ENCODE peak calls at places on chromosomes 5 and 9, in nine cellular contexts. W is Peyer's patch, Z is aorta, C is adrenal gland, H is stomach, P is IMR-90, V is A673, J is uterus, Y is left ventricle myocardium inferior. U is an unnamed sample.
A peak's percentile ranks its signal among the peaks of the same experiment; 100 is the strongest.

GRCh38 chr9:116313638-116314037 is 160.0 kb downstream of the PAPPA start:
- DNase-seq in W (no peak), Z (no peak), C (no peak), H (no peak), P (no peak), V (no peak), J (no peak), Y (no peak), U (no peak)

GRCh38 chr9:137445930-137446431 is 4.8 kb upstream of the ENTPD8 start:
- DNase-seq in W (no peak), Z (peak; percentile 48), C (no peak), H (no peak), P (no peak), V (no peak), J (no peak), Y (no peak), U (peak; percentile 49)

GRCh38 chr5:165892383-165892782 is 2387.0 kb downstream of the MAT2B start:
- DNase-seq in W (no peak), Z (no peak), C (no peak), H (no peak), P (no peak), V (no peak), J (no peak), Y (no peak), U (no peak)

GRCh38 chr9:134158753-134159392 is 5.5 kb downstream of the RNU6ATAC start:
- DNase-seq in W (no peak), Z (no peak), C (no peak), H (no peak), P (no peak), V (no peak), J (no peak), Y (no peak), U (no peak)

GRCh38 chr9:113538646-113539430 is 75.3 kb downstream of the RGS3 start:
- DNase-seq in W (peak; percentile 24), Z (peak; percentile 34), C (no peak), H (no peak), P (no peak), V (no peak), J (no peak), Y (no peak), U (no peak)

GRCh38 chr9:34035656-34036055 is 13.0 kb downstream of the UBAP2 start:
- DNase-seq in W (no peak), Z (no peak), C (peak; percentile 6), H (no peak), P (no peak), V (no peak), J (no peak), Y (no peak), U (no peak)

GRCh38 chr5:2134543-2135299 is 252.0 kb upstream of the IRX4 start:
- DNase-seq in W (peak; percentile 26), Z (no peak), C (peak; percentile 72), H (no peak), P (no peak), V (no peak), J (no peak), Y (no peak), U (no peak)

GRCh38 chr5:177195307-177195952 is 61.9 kb downstream of the NSD1 start:
- DNase-seq in W (no peak), Z (no peak), C (peak; percentile 80), H (no peak), P (peak; percentile 11), V (no peak), J (no peak), Y (no peak), U (no peak)

GRCh38 chr5:145587308-145588071 is 247.7 kb downstream of the PRELID2 start:
- DNase-seq in W (no peak), Z (no peak), C (peak; percentile 55), H (no peak), P (peak; percentile 93), V (peak; percentile 23), J (no peak), Y (no peak), U (peak; percentile 38)

GRCh38 chr5:127820910-127821553 is 117.8 kb downstream of the CCDC192 start:
- DNase-seq in W (no peak), Z (no peak), C (no peak), H (no peak), P (peak; percentile 79), V (no peak), J (no peak), Y (no peak), U (no peak)

GRCh38 chr9:130629443-130630090 is 34.8 kb upstream of the PRDM12 start:
- DNase-seq in W (no peak), Z (peak; percentile 13), C (no peak), H (no peak), P (no peak), V (no peak), J (no peak), Y (no peak), U (no peak)

GRCh38 chr5:103487822-103488493 is 74.6 kb downstream of the NUDT12 start:
- DNase-seq in W (no peak), Z (no peak), C (no peak), H (no peak), P (no peak), V (no peak), J (no peak), Y (no peak), U (no peak)

GRCh38 chr5:103489293-103489692 is 73.3 kb downstream of the NUDT12 start:
- DNase-seq in W (no peak), Z (no peak), C (no peak), H (no peak), P (no peak), V (no peak), J (no peak), Y (no peak), U (no peak)

GRCh38 chr5:103490340-103490739 is 72.2 kb downstream of the NUDT12 start:
- DNase-seq in W (no peak), Z (no peak), C (no peak), H (no peak), P (no peak), V (no peak), J (no peak), Y (no peak), U (no peak)

DNA sequence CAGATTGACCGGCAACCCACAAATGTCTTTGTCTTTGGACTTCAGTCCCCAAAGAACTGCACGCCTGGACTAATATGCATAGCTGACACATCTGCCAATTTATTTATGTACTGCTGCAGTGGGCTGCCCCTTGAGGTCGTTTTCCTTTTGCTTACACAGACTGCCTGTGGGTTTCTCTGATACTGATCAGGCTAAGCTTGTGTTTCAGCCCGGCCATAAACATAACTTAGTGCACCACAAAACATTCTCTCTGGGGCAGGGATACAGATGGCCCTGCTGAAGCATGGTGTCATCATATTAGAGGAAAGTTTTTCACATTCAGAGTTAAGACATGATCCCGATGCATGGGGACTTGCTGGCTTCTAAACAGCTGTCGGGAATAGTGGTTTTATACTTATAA is 75.3 kb downstream of the NUDT12 start:
- DNase-seq in W (no peak), Z (no peak), C (no peak), H (no peak), P (peak; percentile 12), V (no peak), J (no peak), Y (no peak), U (no peak)
- H3K36me3 ChIP-seq in W (no peaks in the 10 kb centered on the region), Z (no peaks in the 10 kb centered on the region), C (no peaks in the 10 kb centered on the region), H (no peaks in the 10 kb centered on the region), P (no peaks in the 10 kb centered on the region), V (no peaks in the 10 kb centered on the region), J (no peaks in the 10 kb centered on the region), Y (no peaks in the 10 kb centered on the region), U (no peaks in the 10 kb centered on the region)

DNA sequence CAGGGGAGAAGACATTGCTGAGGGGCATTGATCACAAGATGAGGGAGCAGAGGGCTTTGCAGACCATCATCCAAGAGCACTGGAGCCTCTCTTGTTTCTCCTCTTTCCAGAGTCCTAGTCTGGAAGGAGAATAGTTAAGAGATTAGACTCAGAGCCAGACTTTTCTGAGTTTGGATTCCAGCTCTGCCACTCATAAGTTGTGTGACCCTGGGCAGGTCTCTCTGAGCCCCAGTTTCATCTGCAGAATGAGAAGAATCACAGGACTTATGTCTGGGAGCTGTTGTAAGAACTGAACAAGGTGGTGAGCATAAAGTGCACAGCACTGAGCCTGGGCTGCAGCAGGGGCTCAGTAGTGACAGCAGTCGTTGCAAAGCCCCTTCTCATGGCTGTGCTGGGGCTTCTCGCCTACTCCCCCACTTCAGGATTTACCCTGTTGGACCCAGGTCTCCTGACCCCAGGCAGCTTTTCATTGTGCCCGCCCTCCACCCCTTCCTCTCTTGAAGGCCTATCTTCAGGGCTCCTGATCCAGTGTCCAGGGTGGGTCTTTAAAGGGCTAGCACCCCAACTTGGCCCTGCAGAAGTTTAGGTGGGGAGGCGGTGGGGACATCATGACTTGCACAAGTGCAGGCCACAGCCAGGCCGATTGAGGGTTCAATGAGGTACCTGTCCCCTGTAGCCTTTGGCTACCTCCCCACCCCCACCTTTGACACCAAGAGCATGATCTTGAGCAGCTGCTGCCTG is 1.5 kb downstream of the SYNPO start:
- DNase-seq in W (no peak), Z (no peak), C (no peak), H (no peak), P (no peak), V (no peak), J (no peak), Y (no peak), U (no peak)
- H3K27ac ChIP-seq in W (peak overlapping the region; percentile 68), Z (peak overlapping the region; percentile 89), C (peak overlapping the region; percentile 95), H (peak overlapping the region; percentile 90), P (peak overlapping the region; percentile 90), V (no peak overlapping the region), J (peak overlapping the region; percentile 94), Y (peak overlapping the region; percentile 97), U (peak overlapping the region; percentile 41)

DNA sequence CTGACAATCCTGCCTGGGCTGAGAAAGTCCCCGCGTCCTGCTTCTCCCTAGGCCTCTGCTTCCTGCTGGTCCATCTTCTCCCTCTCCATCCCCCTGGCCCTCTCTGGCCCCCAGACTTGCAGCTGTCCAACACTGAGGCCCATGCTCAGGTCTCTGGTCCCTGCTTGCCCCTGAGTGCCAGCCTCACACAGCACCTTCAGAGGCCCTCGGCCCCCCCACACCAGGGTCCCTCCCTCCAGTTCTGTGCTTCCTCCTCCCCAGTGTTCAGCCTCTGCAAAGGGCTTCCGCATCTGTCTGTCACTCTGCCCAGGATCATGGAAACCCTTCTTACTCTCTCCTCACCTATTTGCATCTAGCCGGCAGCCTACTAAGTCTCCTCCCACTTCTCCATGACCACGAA is 62.4 kb upstream of the CTSL start:
- DNase-seq in W (no peak), Z (no peak), C (no peak), H (no peak), P (no peak), V (no peak), J (no peak), Y (no peak), U (no peak)
- H3K36me3 ChIP-seq in W (no peaks in the 10 kb centered on the region), Z (no peaks in the 10 kb centered on the region), C (no peaks in the 10 kb centered on the region), H (peaks cover 73% of the 10 kb centered on the region), P (no peaks in the 10 kb centered on the region), V (peaks cover 100% of the 10 kb centered on the region), J (no peaks in the 10 kb centered on the region), Y (no peaks in the 10 kb centered on the region), U (peaks cover 33% of the 10 kb centered on the region)

DNA sequence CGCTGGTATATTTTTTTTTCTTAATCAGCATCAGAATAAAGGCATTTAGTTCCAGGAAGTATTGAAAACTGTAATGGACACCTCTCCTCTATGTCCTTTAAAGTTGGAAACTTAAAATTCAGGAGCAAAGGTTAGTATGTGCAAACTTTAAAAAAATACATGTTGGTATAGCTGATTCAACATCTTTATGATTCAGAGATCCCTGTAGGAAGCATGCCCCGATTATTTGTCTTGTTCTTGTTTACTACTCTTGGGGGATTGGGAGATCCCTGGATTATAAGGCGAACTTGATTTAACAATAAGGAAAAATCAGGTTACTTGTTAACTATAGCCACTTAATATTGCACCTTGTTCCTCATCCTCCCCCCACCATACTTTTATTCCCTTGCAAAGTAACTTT is 1.7 kb downstream of the F2RL1 start:
- DNase-seq in W (no peak), Z (no peak), C (no peak), H (no peak), P (no peak), V (no peak), J (no peak), Y (no peak), U (no peak)
- H3K27ac ChIP-seq in W (no peak overlapping the region), Z (no peak overlapping the region), C (no peak overlapping the region), H (peak overlapping the region; percentile 87), P (no peak overlapping the region), V (no peak overlapping the region), J (no peak overlapping the region), Y (peak overlapping the region; percentile 76), U (no peak overlapping the region)